ENCODE peak calls at places on chromosomes 4 and X, in ten cellular contexts. B, Z, I, D, C, W, P, N, Q and H are unnamed samples.

GRCh38 chrX:46704767-46705386 is 54.0 kb downstream of the SLC9A7 start:
- DNase-seq in B (no peak), Z (no peak), I (no peak), D (peak), C (no peak), W (peak), P (no peak), N (no peak), Q (peak), H (no peak)

GRCh38 chr4:177322881-177323280 is 13.2 kb downstream of the NEIL3 start:
- DNase-seq in B (no peak), Z (no peak), I (no peak), D (no peak), C (no peak), W (no peak), P (no peak), N (no peak), Q (no peak), H (no peak)

GRCh38 chr4:163271555-163272127 is 60.8 kb downstream of the NPY1R start:
- DNase-seq in B (no peak), Z (no peak), I (no peak), D (no peak), C (no peak), W (no peak), P (no peak), N (no peak), Q (no peak), H (no peak)

GRCh38 chr4:7763788-7764187 is 175.9 kb downstream of the AFAP1 start:
- DNase-seq in B (no peak), Z (peak), I (no peak), D (peak), C (no peak), W (peak), P (no peak), N (no peak), Q (no peak), H (no peak)

GRCh38 chrX:133926809-133927208 is 58.6 kb downstream of the GPC3 start:
- DNase-seq in B (no peak), Z (no peak), I (no peak), D (no peak), C (no peak), W (no peak), P (no peak), N (no peak), Q (no peak), H (no peak)

GRCh38 chrX:48908600-48908999 is 2.8 kb downstream of the SLC35A2 start:
- DNase-seq in B (no peak), Z (no peak), I (no peak), D (no peak), C (no peak), W (no peak), P (no peak), N (no peak), Q (no peak), H (no peak)

GRCh38 chrX:132258509-132258908 is 39.3 kb upstream of the RAP2C start:
- DNase-seq in B (no peak), Z (no peak), I (no peak), D (no peak), C (no peak), W (no peak), P (no peak), N (no peak), Q (no peak), H (no peak)

GRCh38 chrX:2710496-2710895 is 19.4 kb downstream of the CD99 start:
- DNase-seq in B (no peak), Z (no peak), I (no peak), D (no peak), C (peak), W (no peak), P (no peak), N (no peak), Q (peak), H (no peak)

GRCh38 chr4:16725252-16725651 is 173.2 kb downstream of the LDB2 start:
- DNase-seq in B (no peak), Z (no peak), I (no peak), D (no peak), C (no peak), W (no peak), P (no peak), N (no peak), Q (no peak), H (no peak)

GRCh38 chr4:151730003-151730559 is 30.7 kb downstream of the GATB start:
- DNase-seq in B (no peak), Z (peak), I (no peak), D (peak), C (peak), W (peak), P (no peak), N (peak), Q (no peak), H (no peak)

GRCh38 chr4:108345862-108346530 is 177.3 kb upstream of the LEF1 start:
- DNase-seq in B (no peak), Z (no peak), I (no peak), D (peak), C (no peak), W (peak), P (no peak), N (no peak), Q (no peak), H (peak)

GRCh38 chr4:142697928-142698327 is 148.2 kb downstream of the INPP4B start:
- DNase-seq in B (no peak), Z (no peak), I (no peak), D (no peak), C (no peak), W (no peak), P (no peak), N (no peak), Q (no peak), H (no peak)

GRCh38 chr4:27000122-27000521 is 139.5 kb downstream of the STIM2 start:
- DNase-seq in B (no peak), Z (no peak), I (no peak), D (no peak), C (no peak), W (no peak), P (no peak), N (no peak), Q (no peak), H (no peak)

GRCh38 chrX:133638285-133638684 is 223.0 kb upstream of the GPC4 start:
- DNase-seq in B (no peak), Z (no peak), I (no peak), D (peak), C (no peak), W (no peak), P (no peak), N (no peak), Q (no peak), H (no peak)

GRCh38 chr4:828641-829271 is 2.8 kb upstream of the CPLX1 start:
- DNase-seq in B (no peak), Z (no peak), I (no peak), D (peak), C (no peak), W (peak), P (no peak), N (no peak), Q (no peak), H (no peak)

GRCh38 chrX:22534643-22535042 is 261.9 kb downstream of the CBLL2 start:
- DNase-seq in B (no peak), Z (no peak), I (no peak), D (peak), C (no peak), W (peak), P (no peak), N (no peak), Q (no peak), H (peak)

GRCh38 chr4:101089168-101089567 is 258.2 kb downstream of the PPP3CA start:
- DNase-seq in B (no peak), Z (no peak), I (no peak), D (no peak), C (no peak), W (no peak), P (no peak), N (no peak), Q (no peak), H (no peak)

GRCh38 chrX:139967300-139967699 is 2.0 kb upstream of the CXorf66 start:
- DNase-seq in B (no peak), Z (peak), I (no peak), D (peak), C (no peak), W (peak), P (no peak), N (no peak), Q (no peak), H (no peak)

GRCh38 chrX:148265829-148266228 is 234.6 kb upstream of the AFF2 start:
- DNase-seq in B (no peak), Z (no peak), I (no peak), D (no peak), C (no peak), W (no peak), P (no peak), N (no peak), Q (no peak), H (no peak)

GRCh38 chr4:11214281-11214680 is 214.4 kb downstream of the HS3ST1 start:
- DNase-seq in B (no peak), Z (no peak), I (no peak), D (no peak), C (no peak), W (no peak), P (no peak), N (no peak), Q (no peak), H (no peak)

GRCh38 chr4:122300776-122301175 is 78.0 kb upstream of the ADAD1 start:
- DNase-seq in B (no peak), Z (no peak), I (no peak), D (no peak), C (no peak), W (no peak), P (no peak), N (no peak), Q (no peak), H (no peak)

GRCh38 chrX:44962944-44963343 is 90.0 kb downstream of the KDM6A start:
- DNase-seq in B (no peak), Z (no peak), I (no peak), D (no peak), C (no peak), W (no peak), P (no peak), N (no peak), Q (no peak), H (no peak)

GRCh38 chr4:152258391-152258790 is 277.5 kb downstream of the FBXW7 start:
- DNase-seq in B (no peak), Z (no peak), I (no peak), D (no peak), C (no peak), W (no peak), P (no peak), N (no peak), Q (no peak), H (no peak)

GRCh38 chrX:12779534-12779933 is 11.7 kb upstream of the PRPS2 start:
- DNase-seq in B (no peak), Z (no peak), I (no peak), D (peak), C (no peak), W (no peak), P (no peak), N (no peak), Q (no peak), H (no peak)

GRCh38 chr4:15354790-15355418 is 72.9 kb upstream of the C1QTNF7 start:
- DNase-seq in B (no peak), Z (no peak), I (no peak), D (no peak), C (no peak), W (no peak), P (no peak), N (no peak), Q (no peak), H (no peak)

GRCh38 chr4:140249351-140249750 is 95.4 kb upstream of the MAML3 start:
- DNase-seq in B (no peak), Z (no peak), I (no peak), D (no peak), C (no peak), W (no peak), P (no peak), N (no peak), Q (no peak), H (no peak)

GRCh38 chr4:55312491-55313101 is 33.4 kb upstream of the SRD5A3 start:
- DNase-seq in B (no peak), Z (no peak), I (no peak), D (peak), C (peak), W (peak), P (no peak), N (peak), Q (peak), H (peak)

GRCh38 chrX:20974326-20974725 is 399.9 kb upstream of the CNKSR2 start:
- DNase-seq in B (no peak), Z (no peak), I (no peak), D (peak), C (peak), W (peak), P (no peak), N (no peak), Q (no peak), H (no peak)

GRCh38 chr4:136558940-136559494 is 973.3 kb downstream of the PCDH18 start:
- DNase-seq in B (no peak), Z (no peak), I (no peak), D (no peak), C (no peak), W (no peak), P (no peak), N (no peak), Q (no peak), H (no peak)

GRCh38 chr4:96183630-96184029 is 343.7 kb downstream of the PDHA2 start:
- DNase-seq in B (no peak), Z (no peak), I (no peak), D (no peak), C (no peak), W (no peak), P (no peak), N (no peak), Q (no peak), H (no peak)

GRCh38 chrX:24424948-24425347 is 40.1 kb upstream of the PDK3 start:
- DNase-seq in B (no peak), Z (no peak), I (no peak), D (peak), C (no peak), W (peak), P (no peak), N (no peak), Q (no peak), H (no peak)

GRCh38 chrX:108399427-108400165 is 38.6 kb downstream of the COL4A6 start:
- DNase-seq in B (no peak), Z (no peak), I (no peak), D (peak), C (peak), W (peak), P (peak), N (no peak), Q (no peak), H (peak)

GRCh38 chr4:123452585-123452984 is 56.0 kb downstream of the SPRY1 start:
- DNase-seq in B (no peak), Z (peak), I (no peak), D (peak), C (peak), W (peak), P (peak), N (no peak), Q (no peak), H (peak)

GRCh38 chrX:34300871-34301270 is 168.8 kb upstream of the FAM47A start:
- DNase-seq in B (no peak), Z (no peak), I (no peak), D (peak), C (peak), W (peak), P (peak), N (peak), Q (peak), H (no peak)

GRCh38 chrX:154541896-154542722 is 4.5 kb downstream of the G6PD start:
- DNase-seq in B (no peak), Z (peak), I (no peak), D (peak), C (peak), W (peak), P (no peak), N (peak), Q (peak), H (peak)

GRCh38 chrX:24235084-24235710 is 78.7 kb downstream of the SUPT20HL2 start:
- DNase-seq in B (no peak), Z (no peak), I (no peak), D (no peak), C (no peak), W (no peak), P (no peak), N (no peak), Q (no peak), H (no peak)